ENCODE peak calls at places on chromosome 12, in four cellular contexts. H is neural progenitor cell, G is thoracic aorta, Y is lower lobe of right lung. M is an unnamed sample.

GRCh38 chr12:587551-588322 is 75.5 kb downstream of the NINJ2 start:
- DNase-seq in H (no peak), G (no peak), Y (no peak), M (no peak)

GRCh38 chr12:76720068-76720467 is 43.8 kb upstream of the ZDHHC17 start:
- DNase-seq in H (no peak), G (no peak), Y (no peak), M (no peak)

GRCh38 chr12:47362131-47362686 is 282.4 kb upstream of the AMIGO2 start:
- DNase-seq in H (no peak), G (no peak), Y (no peak), M (no peak)

GRCh38 chr12:46103691-46104090 is 113.3 kb upstream of the SCAF11 start:
- DNase-seq in H (no peak), G (no peak), Y (no peak), M (no peak)

GRCh38 chr12:89082354-89082753 is 269.9 kb downstream of the DUSP6 start:
- DNase-seq in H (no peak), G (no peak), Y (no peak), M (no peak)

GRCh38 chr12:121299662-121300061 is 3.2 kb upstream of the CAMKK2 start:
- DNase-seq in H (no peak), G (no peak), Y (no peak), M (no peak)

GRCh38 chr12:106962291-106962690 is 6.6 kb downstream of the TMEM263 start:
- DNase-seq in H (no peak), G (no peak), Y (no peak), M (no peak)

GRCh38 chr12:22856120-22856699 is 231.2 kb downstream of the ETNK1 start:
- DNase-seq in H (peak; percentile 24), G (no peak), Y (no peak), M (no peak)

GRCh38 chr12:42652048-42652447 is 62.5 kb upstream of the PRICKLE1 start:
- DNase-seq in H (no peak), G (no peak), Y (no peak), M (no peak)

GRCh38 chr12:13981296-13981962 is at the start of gene GRIN2B:
- DNase-seq in H (peak; percentile 58), G (no peak), Y (no peak), M (no peak)

GRCh38 chr12:89414851-89415250 is 62.5 kb upstream of the DUSP6 start:
- DNase-seq in H (no peak), G (no peak), Y (no peak), M (no peak)

GRCh38 chr12:43169115-43169681 is 382.8 kb downstream of the ADAMTS20 start:
- DNase-seq in H (no peak), G (no peak), Y (no peak), M (no peak)

GRCh38 chr12:112236786-112237185 is 111.4 kb downstream of the TRAFD1 start:
- DNase-seq in H (no peak), G (no peak), Y (no peak), M (no peak)

GRCh38 chr12:51868821-51869489 is 18.9 kb upstream of the ANKRD33 start:
- DNase-seq in H (peak; percentile 52), G (no peak), Y (no peak), M (no peak)

GRCh38 chr12:123829561-123829960 is 67.5 kb downstream of the DNAH10 start:
- DNase-seq in H (no peak), G (no peak), Y (no peak), M (no peak)

GRCh38 chr12:67747869-67748760 is 99.6 kb downstream of the DYRK2 start:
- DNase-seq in H (no peak), G (no peak), Y (no peak), M (peak; percentile 85)

GRCh38 chr12:93361159-93361919 is 16.4 kb upstream of the NUDT4 start:
- DNase-seq in H (no peak), G (no peak), Y (no peak), M (no peak)

GRCh38 chr12:11652351-11653040 is 3.0 kb downstream of the ETV6 start:
- DNase-seq in H (peak; percentile 18), G (no peak), Y (peak; percentile 63), M (peak; percentile 38)

GRCh38 chr12:55060470-55060869 is 40.7 kb downstream of the NEUROD4 start:
- DNase-seq in H (no peak), G (no peak), Y (no peak), M (no peak)

GRCh38 chr12:46970636-46971035 is 108.8 kb upstream of the PCED1B start:
- DNase-seq in H (no peak), G (no peak), Y (no peak), M (no peak)

GRCh38 chr12:128387811-128388422 is 120.9 kb downstream of the TMEM132C start:
- DNase-seq in H (peak; percentile 81), G (no peak), Y (peak; percentile 57), M (peak; percentile 84)

GRCh38 chr12:83461326-83461985 is 774.8 kb downstream of the TMTC2 start:
- DNase-seq in H (no peak), G (no peak), Y (no peak), M (no peak)

GRCh38 chr12:55725556-55725955 is 3.3 kb downstream of the CD63 start:
- DNase-seq in H (no peak), G (no peak), Y (no peak), M (no peak)

GRCh38 chr12:120940799-120941198 is 36.6 kb upstream of the SPPL3 start:
- DNase-seq in H (no peak), G (no peak), Y (no peak), M (no peak)

GRCh38 chr12:118238888-118239287 is 103.0 kb downstream of the PEBP1 start:
- DNase-seq in H (no peak), G (no peak), Y (no peak), M (no peak)

GRCh38 chr12:53602176-53602942 is 23.8 kb downstream of the ATF7 start:
- DNase-seq in H (no peak), G (no peak), Y (no peak), M (no peak)

GRCh38 chr12:46553266-46553665 is 180.7 kb upstream of the SLC38A2 start:
- DNase-seq in H (no peak), G (no peak), Y (no peak), M (no peak)

GRCh38 chr12:54586620-54587019 is 1.8 kb downstream of the PPP1R1A start:
- DNase-seq in H (no peak), G (no peak), Y (no peak), M (no peak)

GRCh38 chr12:58529114-58529665 is 391.1 kb downstream of the LRIG3 start:
- DNase-seq in H (no peak), G (no peak), Y (no peak), M (no peak)

GRCh38 chr12:123519151-123520001 is 14.1 kb downstream of the RILPL1 start:
- DNase-seq in H (no peak), G (peak; percentile 47), Y (peak; percentile 80), M (peak; percentile 50)

GRCh38 chr12:132623072-132623869 is 4.7 kb downstream of the P2RX2 start:
- DNase-seq in H (no peak), G (no peak), Y (no peak), M (no peak)

GRCh38 chr12:92363295-92364146 is 217.9 kb upstream of the BTG1 start:
- DNase-seq in H (no peak), G (no peak), Y (peak; percentile 53), M (no peak)

GRCh38 chr12:51941669-51942455 is 9.6 kb upstream of the ACVR1B start:
- DNase-seq in H (no peak), G (no peak), Y (no peak), M (no peak)

GRCh38 chr12:42985506-42985905 is 396.0 kb upstream of the PRICKLE1 start:
- DNase-seq in H (peak; percentile 82), G (no peak), Y (no peak), M (no peak)

GRCh38 chr12:67434653-67435375 is 165.7 kb downstream of the CAND1 start:
- DNase-seq in H (no peak), G (no peak), Y (no peak), M (no peak)

DNA sequence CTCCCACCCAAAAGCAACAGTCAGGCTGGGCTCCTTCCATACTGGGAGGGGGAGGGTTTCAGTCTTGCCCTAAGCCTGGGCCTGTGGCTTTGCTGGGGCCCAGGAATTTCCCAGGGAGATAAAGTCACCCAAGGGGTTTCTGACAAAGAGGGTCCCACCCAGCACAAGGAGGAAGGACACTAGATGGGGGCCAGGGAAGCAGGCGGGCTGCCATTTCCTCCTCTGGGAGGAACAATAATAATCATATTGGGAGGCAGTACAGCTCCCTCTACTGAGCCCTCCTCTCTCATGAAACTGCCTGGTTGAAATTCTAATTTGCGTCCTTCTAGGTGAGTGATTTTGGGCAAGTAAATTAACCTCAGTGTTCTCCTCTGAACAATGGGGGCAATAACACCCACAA is 7.9 kb downstream of the SLC8B1 start:
- DNase-seq in H (no peak), G (no peak), Y (no peak), M (no peak)
- TF ChIP-seq CTCF in H (peak; percentile 3), G (no peak), Y (no peak), M (no peak)

DNA sequence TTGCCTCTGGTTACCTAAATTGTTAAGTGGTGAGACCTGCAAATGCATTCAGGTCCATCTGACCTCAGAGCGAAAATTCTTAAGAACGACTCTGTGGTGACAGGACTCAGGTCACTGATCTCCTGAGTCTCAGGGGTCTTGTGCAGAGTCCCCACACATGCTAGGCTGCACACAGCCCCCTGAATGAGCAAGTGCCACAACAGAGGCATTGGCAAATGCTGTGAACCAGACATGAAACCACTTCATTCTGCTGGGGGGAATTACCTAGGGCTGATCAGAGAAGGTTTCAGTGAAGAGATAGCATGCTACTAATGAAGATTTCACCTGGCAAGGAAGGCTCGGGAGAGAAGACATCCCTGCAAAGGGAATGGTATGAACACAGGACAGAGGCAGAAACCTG is 281.6 kb downstream of the ITPR2 start:
- DNase-seq in H (no peak), G (no peak), Y (no peak), M (no peak)
- H3K4me1 ChIP-seq in H (no peaks in the 10 kb centered on the region), G (no peaks in the 10 kb centered on the region), Y (no peaks in the 10 kb centered on the region), M (no peaks in the 10 kb centered on the region)

GRCh38 chr12:12977231-12977630 is 22.8 kb downstream of the HEBP1 start:
- DNase-seq in H (no peak), G (no peak), Y (no peak), M (no peak)
- H3K27ac ChIP-seq in H (no peak overlapping the region), G (peak overlapping the region; percentile 76), Y (no peak overlapping the region), M (no peak overlapping the region)

DNA sequence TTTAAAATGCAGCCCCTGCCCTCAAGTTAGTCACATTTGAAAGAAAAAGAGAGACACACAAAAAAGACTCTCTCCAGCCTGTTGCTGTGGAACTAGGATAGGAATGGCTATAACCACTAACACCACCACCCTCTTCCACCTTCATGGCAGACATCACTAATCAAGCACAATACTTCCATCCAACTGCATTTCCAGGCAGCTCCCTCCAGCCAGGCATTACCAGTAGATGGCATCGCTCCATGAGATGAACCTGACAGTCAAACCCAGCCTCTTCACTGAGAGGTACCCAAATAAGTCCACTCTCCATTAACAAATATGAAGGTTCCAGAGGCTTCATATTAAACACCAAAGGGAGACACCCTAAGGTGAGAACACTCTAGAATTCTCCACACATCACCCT is 24.4 kb downstream of the SLC8B1 start:
- DNase-seq in H (no peak), G (no peak), Y (no peak), M (no peak)
- TF ChIP-seq CTCF in H (peak; percentile 16), G (no peak), Y (no peak), M (no peak)

M was measured in pancreas.